ENCODE peak calls at places on chromosomes 3 and 15, in eight cellular contexts. A is CD8-positive, alpha-beta T cell; N is AG09309; S is fibroblast of lung; G is IMR-90; Y is neuronal stem cell; E is heart right ventricle; P is astrocyte of the cerebellum. X is an unnamed sample.

GRCh38 chr3:60754617-60755016 is 496.6 kb downstream of the FHIT start:
- DNase-seq in E (no peak), S (peak), A (no peak), N (no peak), G (no peak), Y (no peak), P (no peak), X (no peak)

GRCh38 chr3:59609967-59610366 is 560.1 kb upstream of the CFAP20DC start:
- DNase-seq in A (no peak), P (no peak), G (no peak), N (no peak), Y (no peak), E (peak), S (no peak), X (peak)

GRCh38 chr15:101105059-101105851 is 146.6 kb downstream of the CHSY1 start:
- DNase-seq in A (no peak), S (peak), G (peak), Y (no peak), P (no peak), N (no peak), E (no peak), X (no peak)

GRCh38 chr3:50316657-50317242 is 5.8 kb downstream of the HYAL2 start:
- DNase-seq in G (peak), S (peak), A (peak), Y (no peak), N (no peak), P (no peak), E (no peak), X (no peak)

GRCh38 chr3:25420885-25421284 is 7.2 kb upstream of the RARB start:
- DNase-seq in A (no peak), E (no peak), S (no peak), Y (no peak), N (no peak), P (no peak), G (no peak), X (no peak)

GRCh38 chr3:112334709-112335108 is 1.8 kb downstream of the CD200 start:
- DNase-seq in G (no peak), S (no peak), E (no peak), Y (no peak), A (no peak), N (no peak), P (no peak), X (no peak)

GRCh38 chr3:13852638-13853009 is 27.2 kb downstream of the WNT7A start:
- DNase-seq in A (no peak), N (no peak), S (no peak), G (no peak), P (no peak), Y (no peak), E (no peak), X (no peak)

GRCh38 chr3:2889772-2890171 is 220.4 kb downstream of the IL5RA start:
- DNase-seq in E (no peak), N (no peak), S (no peak), Y (no peak), A (no peak), G (no peak), P (no peak), X (no peak)

GRCh38 chr3:119279101-119279554 is 15.1 kb upstream of the ARHGAP31 start:
- DNase-seq in G (no peak), N (no peak), S (no peak), E (peak), Y (peak), A (no peak), P (no peak), X (no peak)

GRCh38 chr15:70036585-70037343 is 61.0 kb downstream of the TLE3 start:
- DNase-seq in A (no peak), S (no peak), G (no peak), P (no peak), Y (no peak), N (no peak), E (no peak), X (no peak)

GRCh38 chr3:186141776-186142175 is 32.9 kb upstream of the ETV5 start:
- DNase-seq in P (no peak), E (no peak), A (no peak), N (no peak), S (no peak), Y (no peak), G (no peak), X (no peak)

GRCh38 chr3:158847885-158848284 is 46.0 kb downstream of the MFSD1 start:
- DNase-seq in N (no peak), Y (no peak), E (no peak), S (no peak), G (no peak), A (no peak), P (no peak), X (no peak)

GRCh38 chr3:66418432-66419052 is 82.3 kb downstream of the LRIG1 start:
- DNase-seq in P (peak), N (no peak), Y (no peak), G (no peak), E (no peak), S (peak), A (no peak), X (no peak)

GRCh38 chr3:138594150-138594934 is at the start of gene CEP70:
- DNase-seq in G (peak), A (peak), P (peak), E (peak), Y (peak), S (peak), N (peak), X (peak)

GRCh38 chr3:184366619-184367321 is 5.3 kb downstream of the POLR2H start:
- DNase-seq in N (peak), S (peak), E (no peak), A (no peak), P (no peak), G (peak), Y (no peak), X (no peak)

GRCh38 chr3:156818890-156819289 is 7.3 kb upstream of the LEKR1 start:
- DNase-seq in G (peak), E (no peak), S (peak), P (no peak), Y (no peak), N (no peak), A (no peak), X (no peak)

DNA sequence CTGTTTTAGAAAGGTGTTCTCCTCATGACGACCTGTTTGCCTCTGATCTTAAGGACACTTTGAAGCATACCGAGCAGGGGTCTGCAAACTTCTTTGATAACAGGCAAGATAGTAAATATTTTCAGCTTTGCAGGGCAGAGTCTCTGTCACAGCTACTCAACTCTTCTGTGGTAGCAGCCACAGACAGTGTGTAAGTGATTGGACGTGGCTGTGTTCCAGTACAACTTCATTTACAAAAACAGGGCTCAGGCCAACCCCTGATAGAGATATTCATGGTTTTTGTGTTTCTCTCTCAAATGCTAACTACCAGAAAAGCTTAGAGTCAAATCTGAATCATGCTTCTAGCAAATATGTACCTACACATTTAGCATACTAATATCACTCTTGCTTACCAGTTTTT is 51.5 kb downstream of the TGFBR2 start:
- DNase-seq in A (peak), G (peak), N (no peak), S (peak), Y (no peak), E (no peak), P (no peak), X (no peak)
- H3K4me3 ChIP-seq in A (no peak), G (no peak), N (no peak), S (no peak), Y (no peak), E (no peak), P (no peak), X (no peak)

GRCh38 chr15:39747326-39747725 is 35.3 kb downstream of the FSIP1 start:
- DNase-seq in E (no peak), N (no peak), S (peak), G (peak), A (no peak), Y (no peak), P (peak), X (peak)

GRCh38 chr15:39745415-39745814 is 37.2 kb downstream of the FSIP1 start:
- DNase-seq in S (no peak), N (no peak), E (no peak), G (no peak), Y (no peak), A (no peak), P (no peak), X (no peak)

GRCh38 chr15:39748276-39748675 is 34.4 kb downstream of the FSIP1 start:
- DNase-seq in P (no peak), Y (no peak), N (no peak), A (no peak), G (no peak), S (no peak), E (no peak), X (no peak)

GRCh38 chr15:39746176-39746575 is 36.5 kb downstream of the FSIP1 start:
- DNase-seq in N (no peak), G (peak), Y (no peak), S (no peak), A (no peak), E (no peak), P (no peak), X (peak)

DNA sequence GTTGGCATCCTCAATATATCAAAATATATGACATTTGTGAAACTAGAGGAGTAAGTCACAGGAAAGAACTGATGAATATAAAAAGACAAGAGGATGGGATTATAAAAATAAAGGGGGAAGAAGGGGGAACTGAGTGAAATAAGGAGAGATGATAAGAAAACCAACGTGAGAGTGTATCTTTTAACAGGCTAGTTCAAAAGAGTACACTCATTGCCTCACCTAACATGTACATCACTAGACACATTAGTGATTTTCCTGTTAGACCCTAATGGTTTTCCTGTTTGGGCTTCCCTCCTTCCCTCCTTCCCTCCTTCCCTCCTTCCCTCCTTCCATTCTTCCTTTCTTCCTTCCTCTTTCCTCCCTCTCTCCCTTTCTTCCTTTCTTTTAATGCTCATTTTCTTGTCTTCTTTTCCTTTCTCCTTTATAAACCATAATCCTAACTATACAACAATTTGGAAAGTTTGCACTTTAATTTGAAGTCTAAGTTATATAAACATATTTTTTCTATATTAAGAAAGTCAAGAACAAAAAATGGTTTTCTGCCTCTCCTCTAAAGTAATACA is 35.8 kb downstream of the FSIP1 start:
- DNase-seq in N (no peak), Y (no peak), G (no peak), P (no peak), E (no peak), A (no peak), S (no peak), X (no peak)
- H3K4me3 ChIP-seq in N (no peak), Y (no peak), G (no peak), P (no peak), E (no peak), A (no peak), S (no peak), X (no peak)

DNA sequence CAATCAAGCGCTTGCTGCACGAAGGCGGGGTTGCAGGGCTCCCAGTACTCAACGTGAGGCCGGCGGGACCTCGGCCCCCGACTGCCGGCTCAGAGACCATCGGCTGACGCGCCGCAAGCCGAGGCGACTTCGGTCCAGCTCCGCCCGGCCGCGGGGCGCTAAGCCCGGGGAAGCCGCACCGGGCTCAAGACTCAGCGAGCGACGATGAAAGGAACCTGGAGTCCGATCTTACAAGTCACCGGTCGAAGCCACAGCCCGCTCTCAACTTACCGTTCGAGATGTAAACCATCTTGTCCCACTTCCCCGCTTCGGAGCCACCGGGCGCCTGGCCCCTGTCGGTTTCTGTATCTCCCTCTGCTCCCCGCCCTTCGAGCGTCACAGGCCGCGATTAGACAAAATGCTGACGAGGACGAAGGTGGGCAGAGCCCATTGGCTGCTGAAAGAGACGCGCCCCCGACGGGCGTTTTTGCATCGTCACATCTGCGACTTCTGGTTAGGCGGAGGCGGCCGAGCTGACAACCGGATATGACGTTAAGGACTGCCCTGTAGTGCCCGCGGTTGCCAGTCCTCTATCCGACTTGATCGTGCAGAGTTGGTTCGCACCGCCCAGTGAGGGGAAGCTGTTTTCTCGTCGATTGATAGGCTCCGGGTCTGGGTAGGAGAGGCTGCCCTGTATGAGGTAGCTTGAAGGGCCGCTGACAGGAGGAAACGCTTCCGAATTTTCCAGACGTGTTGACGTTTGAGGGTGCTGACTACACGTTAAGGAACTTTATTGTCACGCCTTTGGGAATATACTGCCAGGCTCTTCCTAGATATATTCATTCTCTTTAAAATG is at the start of gene SELENOK:
- DNase-seq in A (peak), N (peak), G (peak), Y (peak), S (peak), P (peak), E (peak), X (peak)
- H3K4me3 ChIP-seq in A (peak), N (peak), G (peak), Y (peak), S (peak), P (peak), E (peak), X (peak)

GRCh38 chr3:42758126-42758525 is 14.9 kb downstream of the CCDC13 start:
- DNase-seq in P (no peak), Y (no peak), E (no peak), S (no peak), G (no peak), A (no peak), N (no peak), X (no peak)

GRCh38 chr3:42763023-42763422 is 10.0 kb downstream of the CCDC13 start:
- DNase-seq in A (no peak), E (no peak), Y (no peak), P (no peak), N (no peak), S (peak), G (peak), X (no peak)

GRCh38 chr3:42764561-42765295 is 8.3 kb downstream of the CCDC13 start:
- DNase-seq in P (no peak), E (no peak), S (no peak), N (no peak), G (no peak), A (no peak), Y (no peak), X (no peak)

GRCh38 chr3:42764115-42764514 is 8.9 kb downstream of the CCDC13 start:
- DNase-seq in E (no peak), Y (no peak), S (no peak), P (no peak), N (no peak), A (no peak), G (no peak), X (no peak)

DNA sequence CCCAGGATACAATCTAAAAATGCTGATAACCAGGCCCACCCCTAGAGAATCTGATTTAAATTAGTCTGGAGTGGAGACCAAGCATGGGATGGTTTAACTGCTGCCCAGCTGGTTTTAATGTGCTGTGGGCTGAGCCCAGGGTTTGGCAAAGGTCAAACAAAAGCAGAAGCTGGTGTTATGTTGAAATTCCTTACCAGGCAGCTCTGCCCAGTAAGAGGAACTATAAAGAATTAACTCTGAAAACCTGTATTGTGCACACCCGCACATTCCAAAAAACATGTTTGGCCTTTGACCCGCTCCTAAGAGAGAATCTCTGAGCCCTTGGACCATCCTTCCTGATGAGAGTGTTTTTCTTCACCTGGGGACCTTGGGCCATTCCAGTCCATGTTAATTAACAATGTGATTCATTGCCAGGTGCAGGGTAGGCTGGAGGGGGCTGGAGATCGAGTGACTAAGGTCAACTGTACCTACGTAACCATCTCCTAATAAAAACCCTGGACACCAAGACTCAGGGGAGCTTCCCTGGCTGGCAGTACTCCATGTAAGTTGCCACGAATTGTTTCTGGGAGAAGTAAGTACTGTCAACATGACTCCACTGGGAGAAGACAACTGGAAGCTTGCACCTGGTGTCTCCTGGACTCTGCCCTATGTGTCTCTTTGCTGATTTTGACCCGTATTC is 10.9 kb downstream of the CCDC13 start:
- DNase-seq in E (no peak), N (no peak), S (no peak), Y (no peak), G (no peak), P (no peak), A (no peak), X (no peak)
- H3K4me3 ChIP-seq in E (no peak), N (no peak), S (no peak), Y (no peak), G (no peak), P (no peak), A (no peak), X (no peak)

DNA sequence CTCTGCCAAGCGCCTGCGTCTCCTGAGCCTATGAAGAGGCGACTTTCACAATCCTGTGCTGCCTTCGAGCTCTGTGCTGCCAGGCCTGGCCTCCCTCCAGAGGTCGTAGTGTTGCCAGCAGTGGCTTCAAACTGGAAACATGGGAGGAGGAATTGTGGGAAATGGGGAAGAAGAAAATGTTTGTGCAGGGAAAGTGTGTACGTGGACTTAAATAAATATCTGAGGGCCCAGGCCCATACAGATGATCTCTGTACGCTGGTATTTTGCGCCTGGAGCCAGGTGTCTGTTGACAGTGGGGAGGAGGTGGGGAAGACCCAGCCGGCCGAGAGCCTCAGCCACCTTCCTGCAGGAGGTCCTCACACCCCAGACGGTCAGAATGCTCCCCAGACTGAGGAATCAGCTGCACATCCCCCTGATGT is 44.6 kb downstream of the ZBTB38 start:
- DNase-seq in P (peak), Y (no peak), G (peak), N (peak), E (peak), A (no peak), S (peak), X (no peak)
- H3K4me3 ChIP-seq in P (no peak), Y (no peak), G (no peak), N (no peak), E (peak), A (peak), S (peak), X (no peak)

GRCh38 chr3:141575879-141576743 is 89.3 kb downstream of the RASA2 start:
- DNase-seq in A (no peak), S (peak), N (no peak), E (no peak), G (peak), Y (no peak), P (peak), X (no peak)
- H3K4me3 ChIP-seq in A (no peak), S (no peak), N (no peak), E (no peak), G (no peak), Y (no peak), P (no peak), X (no peak)

GRCh38 chr3:177108648-177109047 is 88.6 kb downstream of the TBL1XR1 start:
- DNase-seq in S (no peak), A (no peak), N (no peak), Y (no peak), G (no peak), P (no peak), E (no peak), X (no peak)

GRCh38 chr3:177107840-177108239 is 89.4 kb downstream of the TBL1XR1 start:
- DNase-seq in G (no peak), N (no peak), Y (no peak), E (no peak), S (no peak), A (no peak), P (no peak), X (no peak)

GRCh38 chr3:177111541-177111949 is 85.7 kb downstream of the TBL1XR1 start:
- DNase-seq in E (no peak), N (no peak), Y (no peak), G (no peak), A (no peak), S (no peak), P (no peak), X (no peak)

GRCh38 chr3:177109688-177110087 is 87.6 kb downstream of the TBL1XR1 start:
- DNase-seq in E (no peak), N (no peak), G (no peak), P (no peak), Y (no peak), A (no peak), S (no peak), X (no peak)

DNA sequence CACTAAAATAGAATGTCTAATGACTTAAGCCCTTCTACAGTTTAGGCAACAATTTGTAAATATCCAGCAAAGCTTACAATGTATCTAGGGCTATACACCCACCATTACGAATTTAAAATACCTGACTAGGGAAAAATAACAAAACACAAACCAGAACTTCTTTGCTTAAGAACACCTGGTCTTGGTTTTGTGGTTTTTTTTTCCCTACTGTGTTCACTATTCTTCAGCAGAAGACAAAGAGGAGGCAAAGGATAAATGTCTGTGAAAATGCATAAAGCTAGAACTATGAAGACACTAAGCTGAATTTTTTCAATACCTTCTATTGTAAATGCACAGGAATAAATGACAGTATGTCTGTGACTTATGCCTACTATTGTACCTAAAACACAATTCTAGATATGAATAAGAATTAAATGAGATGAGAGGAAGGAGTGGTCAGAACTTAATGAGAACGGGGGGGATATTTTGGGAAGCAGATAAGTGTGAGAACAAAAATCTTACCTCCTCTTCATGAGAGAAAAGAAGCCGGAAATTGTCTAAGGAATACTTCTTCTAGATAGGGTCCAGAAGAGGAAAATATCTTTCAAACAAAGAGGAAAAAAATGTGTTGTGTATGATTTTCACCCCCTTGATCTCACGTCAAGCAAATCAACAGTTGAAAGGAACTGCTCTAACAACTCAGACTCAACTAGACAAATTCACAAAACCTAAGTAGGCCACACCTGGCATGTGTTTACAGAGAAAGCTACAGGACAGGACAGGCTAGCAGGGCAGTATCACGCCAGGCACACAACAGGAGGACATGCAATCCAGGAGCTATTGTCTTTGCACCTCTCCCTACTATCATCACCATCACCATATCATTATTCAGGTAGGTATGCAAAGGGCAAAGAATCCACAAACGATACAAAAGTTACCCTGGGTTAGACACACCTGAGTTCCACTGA is 86.7 kb downstream of the TBL1XR1 start:
- DNase-seq in G (no peak), E (no peak), Y (no peak), P (no peak), S (no peak), N (no peak), A (no peak), X (no peak)
- H3K4me3 ChIP-seq in G (no peak), E (no peak), Y (no peak), P (no peak), S (no peak), N (no peak), A (no peak), X (no peak)